ENCODE peak calls at places on chromosomes 12 and 14, in four cellular contexts. S is naive thymus-derived CD8-positive, alpha-beta T cell; B is breast epithelium; K is sciatic nerve. Q is an unnamed sample.

GRCh38 chr12:71415336-71416231 is 24.0 kb upstream of the LGR5 start:
- DNase-seq in B (no peak), S (peak; percentile 59), K (no peak), Q (no peak)

GRCh38 chr14:59454131-59454530 is 11.0 kb downstream of the GPR135 start:
- DNase-seq in B (no peak), K (no peak), S (no peak), Q (no peak)

GRCh38 chr12:55060970-55061543 is 41.3 kb downstream of the NEUROD4 start:
- DNase-seq in B (no peak), S (no peak), K (no peak), Q (no peak)

GRCh38 chr12:68331869-68332725 is at the start of gene MDM1:
- DNase-seq in K (peak; percentile 97), B (peak; percentile 96), S (peak; percentile 96), Q (peak; percentile 96)

GRCh38 chr12:31369712-31370521 is 44.0 kb upstream of the SINHCAF start:
- DNase-seq in K (peak; percentile 68), S (no peak), B (no peak), Q (no peak)

GRCh38 chr14:96824283-96824682 is 27.1 kb downstream of the VRK1 start:
- DNase-seq in S (no peak), K (no peak), B (no peak), Q (no peak)

GRCh38 chr12:56634837-56635538 is 4.9 kb upstream of the BAZ2A start:
- DNase-seq in S (peak; percentile 53), B (peak; percentile 85), K (peak; percentile 69), Q (peak; percentile 53)

GRCh38 chr12:107356266-107356936 is 263.1 kb upstream of the CRY1 start:
- DNase-seq in S (no peak), K (no peak), B (no peak), Q (no peak)

GRCh38 chr12:75444444-75445136 is 36.0 kb upstream of the GLIPR1 start:
- DNase-seq in B (no peak), S (no peak), K (no peak), Q (no peak)

Q was measured in substantia nigra.